ENCODE peak calls at places on chromosomes 5 and 9, in seven cellular contexts. One of them, this sample, is unnamed.

GRCh38 chr5:113292535-113292934 is 142.3 kb downstream of the TSSK1B start:
- DNase-seq in foreskin fibroblast: no peak
- DNase-seq in HFF-Myc: no peak
- DNase-seq in aorta: no peak
- DNase-seq in MM.1S: peak
- DNase-seq in lower lobe of right lung: no peak
- DNase-seq in trophoblast cell: no peak
- DNase-seq in this sample: no peak

GRCh38 chr9:18855636-18856035 is 177.4 kb downstream of the SAXO1 start:
- DNase-seq in trophoblast cell: no peak
- DNase-seq in HFF-Myc: no peak
- DNase-seq in foreskin fibroblast: peak
- DNase-seq in aorta: no peak
- DNase-seq in lower lobe of right lung: no peak
- DNase-seq in MM.1S: no peak
- DNase-seq in this sample: no peak

GRCh38 chr9:72635197-72635596 is 113.8 kb downstream of the TMC1 start:
- DNase-seq in foreskin fibroblast: no peak
- DNase-seq in trophoblast cell: no peak
- DNase-seq in HFF-Myc: no peak
- DNase-seq in MM.1S: peak
- DNase-seq in lower lobe of right lung: no peak
- DNase-seq in aorta: no peak
- DNase-seq in this sample: no peak

GRCh38 chr9:93813687-93814560 is 141.2 kb downstream of the BARX1 start:
- DNase-seq in lower lobe of right lung: no peak
- DNase-seq in MM.1S: no peak
- DNase-seq in trophoblast cell: no peak
- DNase-seq in aorta: no peak
- DNase-seq in foreskin fibroblast: no peak
- DNase-seq in HFF-Myc: no peak
- DNase-seq in this sample: no peak

GRCh38 chr9:112532427-112532826 is 45.8 kb downstream of the KIAA1958 start:
- DNase-seq in trophoblast cell: no peak
- DNase-seq in HFF-Myc: no peak
- DNase-seq in MM.1S: no peak
- DNase-seq in aorta: peak
- DNase-seq in foreskin fibroblast: peak
- DNase-seq in lower lobe of right lung: no peak
- DNase-seq in this sample: peak

GRCh38 chr9:129283705-129284606 is 105.9 kb upstream of the IER5L start:
- DNase-seq in lower lobe of right lung: peak
- DNase-seq in MM.1S: no peak
- DNase-seq in HFF-Myc: no peak
- DNase-seq in trophoblast cell: no peak
- DNase-seq in aorta: no peak
- DNase-seq in foreskin fibroblast: no peak
- DNase-seq in this sample: no peak

GRCh38 chr5:85108471-85108870 is 723.8 kb upstream of the EDIL3 start:
- DNase-seq in trophoblast cell: no peak
- DNase-seq in MM.1S: no peak
- DNase-seq in foreskin fibroblast: no peak
- DNase-seq in lower lobe of right lung: no peak
- DNase-seq in aorta: no peak
- DNase-seq in HFF-Myc: no peak
- DNase-seq in this sample: no peak

GRCh38 chr9:6910032-6910431 is 152.3 kb downstream of the KDM4C start:
- DNase-seq in lower lobe of right lung: no peak
- DNase-seq in aorta: no peak
- DNase-seq in foreskin fibroblast: peak
- DNase-seq in trophoblast cell: no peak
- DNase-seq in HFF-Myc: no peak
- DNase-seq in MM.1S: no peak
- DNase-seq in this sample: peak

GRCh38 chr9:79263666-79264460 is 307.9 kb upstream of the TLE4 start:
- DNase-seq in HFF-Myc: no peak
- DNase-seq in MM.1S: no peak
- DNase-seq in trophoblast cell: no peak
- DNase-seq in foreskin fibroblast: peak
- DNase-seq in lower lobe of right lung: no peak
- DNase-seq in aorta: peak
- DNase-seq in this sample: peak

GRCh38 chr5:116738948-116739339 is 164.3 kb upstream of the SEMA6A start:
- DNase-seq in HFF-Myc: no peak
- DNase-seq in lower lobe of right lung: no peak
- DNase-seq in MM.1S: no peak
- DNase-seq in aorta: no peak
- DNase-seq in foreskin fibroblast: no peak
- DNase-seq in trophoblast cell: no peak
- DNase-seq in this sample: no peak

GRCh38 chr9:81759680-81760215 is 70.4 kb upstream of the TLE1 start:
- DNase-seq in lower lobe of right lung: no peak
- DNase-seq in HFF-Myc: peak
- DNase-seq in aorta: peak
- DNase-seq in MM.1S: no peak
- DNase-seq in trophoblast cell: no peak
- DNase-seq in foreskin fibroblast: peak
- DNase-seq in this sample: peak

GRCh38 chr9:135978650-135979461 is 17.7 kb upstream of the UBAC1 start:
- DNase-seq in HFF-Myc: no peak
- DNase-seq in aorta: no peak
- DNase-seq in foreskin fibroblast: no peak
- DNase-seq in MM.1S: no peak
- DNase-seq in lower lobe of right lung: no peak
- DNase-seq in trophoblast cell: no peak
- DNase-seq in this sample: no peak

GRCh38 chr9:70979971-70980370 is 141.4 kb downstream of the TRPM3 start:
- DNase-seq in MM.1S: no peak
- DNase-seq in lower lobe of right lung: no peak
- DNase-seq in HFF-Myc: no peak
- DNase-seq in trophoblast cell: no peak
- DNase-seq in aorta: no peak
- DNase-seq in foreskin fibroblast: peak
- DNase-seq in this sample: no peak

GRCh38 chr5:62256161-62257017 is 49.6 kb upstream of the KIF2A start:
- DNase-seq in trophoblast cell: no peak
- DNase-seq in aorta: no peak
- DNase-seq in lower lobe of right lung: no peak
- DNase-seq in HFF-Myc: no peak
- DNase-seq in foreskin fibroblast: no peak
- DNase-seq in MM.1S: no peak
- DNase-seq in this sample: peak

GRCh38 chr5:14082973-14083372 is 60.2 kb upstream of the TRIO start:
- DNase-seq in HFF-Myc: no peak
- DNase-seq in aorta: no peak
- DNase-seq in MM.1S: no peak
- DNase-seq in foreskin fibroblast: no peak
- DNase-seq in lower lobe of right lung: no peak
- DNase-seq in trophoblast cell: no peak
- DNase-seq in this sample: no peak

GRCh38 chr9:133224762-133225161 is 15.7 kb upstream of the OBP2B start:
- DNase-seq in HFF-Myc: no peak
- DNase-seq in lower lobe of right lung: peak
- DNase-seq in MM.1S: no peak
- DNase-seq in foreskin fibroblast: no peak
- DNase-seq in trophoblast cell: no peak
- DNase-seq in aorta: no peak
- DNase-seq in this sample: no peak

GRCh38 chr5:67366256-67366655 is 169.7 kb upstream of the CD180 start:
- DNase-seq in trophoblast cell: no peak
- DNase-seq in MM.1S: no peak
- DNase-seq in aorta: no peak
- DNase-seq in HFF-Myc: no peak
- DNase-seq in foreskin fibroblast: no peak
- DNase-seq in lower lobe of right lung: no peak
- DNase-seq in this sample: no peak

DNA sequence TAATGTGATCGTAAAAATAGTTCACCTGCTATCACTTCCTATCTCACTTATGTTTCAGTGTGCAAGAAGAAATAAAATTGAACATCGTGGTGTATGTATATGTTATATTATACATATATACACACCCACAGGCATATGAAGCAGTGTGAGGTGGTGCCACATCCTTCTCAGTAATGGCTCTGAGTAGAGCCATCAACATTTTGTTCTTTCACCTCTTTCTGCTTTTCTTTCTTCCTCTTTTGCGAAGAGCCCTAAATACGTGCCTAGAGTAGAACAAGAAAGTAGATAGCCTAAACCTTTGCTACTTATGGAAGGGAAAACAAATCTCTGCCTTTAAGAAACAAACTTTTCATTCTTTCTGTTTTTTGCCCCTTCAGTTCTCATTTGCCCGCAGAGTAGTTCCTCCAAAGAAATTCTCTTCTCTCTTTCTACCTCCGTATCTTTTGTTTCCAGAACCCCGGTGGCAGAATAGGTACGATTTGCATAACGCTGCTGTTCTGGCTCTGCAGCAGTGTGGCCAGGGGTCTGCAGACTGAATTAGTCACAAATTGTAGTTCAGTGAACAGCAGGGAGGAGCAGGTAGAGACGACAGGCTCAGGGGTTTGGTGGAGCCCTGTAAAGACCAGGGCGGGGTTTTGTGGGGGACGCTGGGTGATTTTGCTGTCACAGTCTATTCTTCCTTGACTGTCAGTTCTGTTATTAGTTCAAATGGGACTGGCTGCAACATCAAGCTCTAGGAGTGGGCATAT is 40.5 kb upstream of the PJA2 start:
- DNase-seq in HFF-Myc: no peak
- DNase-seq in lower lobe of right lung: no peak
- DNase-seq in trophoblast cell: no peak
- DNase-seq in foreskin fibroblast: no peak
- DNase-seq in MM.1S: no peak
- DNase-seq in aorta: no peak
- DNase-seq in this sample: no peak
- H3K4me3 ChIP-seq in HFF-Myc: no peak
- H3K4me3 ChIP-seq in lower lobe of right lung: no peak
- H3K4me3 ChIP-seq in trophoblast cell: no peak
- H3K4me3 ChIP-seq in foreskin fibroblast: no peak
- H3K4me3 ChIP-seq in MM.1S: no peak
- H3K4me3 ChIP-seq in aorta: no peak
- H3K4me3 ChIP-seq in this sample: no peak

GRCh38 chr9:124047106-124047716 is 35.6 kb downstream of the LHX2 start:
- DNase-seq in HFF-Myc: no peak
- DNase-seq in MM.1S: no peak
- DNase-seq in aorta: no peak
- DNase-seq in foreskin fibroblast: no peak
- DNase-seq in trophoblast cell: no peak
- DNase-seq in lower lobe of right lung: no peak
- DNase-seq in this sample: no peak

GRCh38 chr9:124044448-124044847 is 32.9 kb downstream of the LHX2 start:
- DNase-seq in aorta: no peak
- DNase-seq in lower lobe of right lung: no peak
- DNase-seq in trophoblast cell: no peak
- DNase-seq in HFF-Myc: no peak
- DNase-seq in MM.1S: no peak
- DNase-seq in foreskin fibroblast: no peak
- DNase-seq in this sample: no peak

GRCh38 chr9:124045076-124045829 is 33.7 kb downstream of the LHX2 start:
- DNase-seq in MM.1S: no peak
- DNase-seq in trophoblast cell: no peak
- DNase-seq in aorta: no peak
- DNase-seq in lower lobe of right lung: peak
- DNase-seq in foreskin fibroblast: peak
- DNase-seq in HFF-Myc: no peak
- DNase-seq in this sample: no peak

GRCh38 chr9:124046189-124046588 is 34.6 kb downstream of the LHX2 start:
- DNase-seq in aorta: no peak
- DNase-seq in foreskin fibroblast: no peak
- DNase-seq in lower lobe of right lung: no peak
- DNase-seq in trophoblast cell: peak
- DNase-seq in MM.1S: no peak
- DNase-seq in HFF-Myc: no peak
- DNase-seq in this sample: no peak

GRCh38 chr9:124045830-124046177 is 34.2 kb downstream of the LHX2 start:
- DNase-seq in foreskin fibroblast: no peak
- DNase-seq in MM.1S: no peak
- DNase-seq in trophoblast cell: no peak
- DNase-seq in HFF-Myc: no peak
- DNase-seq in aorta: no peak
- DNase-seq in lower lobe of right lung: no peak
- DNase-seq in this sample: no peak
- H3K4me3 ChIP-seq in foreskin fibroblast: peak
- H3K4me3 ChIP-seq in MM.1S: no peak
- H3K4me3 ChIP-seq in trophoblast cell: no peak
- H3K4me3 ChIP-seq in HFF-Myc: peak
- H3K4me3 ChIP-seq in aorta: no peak
- H3K4me3 ChIP-seq in lower lobe of right lung: peak
- H3K4me3 ChIP-seq in this sample: peak

DNA sequence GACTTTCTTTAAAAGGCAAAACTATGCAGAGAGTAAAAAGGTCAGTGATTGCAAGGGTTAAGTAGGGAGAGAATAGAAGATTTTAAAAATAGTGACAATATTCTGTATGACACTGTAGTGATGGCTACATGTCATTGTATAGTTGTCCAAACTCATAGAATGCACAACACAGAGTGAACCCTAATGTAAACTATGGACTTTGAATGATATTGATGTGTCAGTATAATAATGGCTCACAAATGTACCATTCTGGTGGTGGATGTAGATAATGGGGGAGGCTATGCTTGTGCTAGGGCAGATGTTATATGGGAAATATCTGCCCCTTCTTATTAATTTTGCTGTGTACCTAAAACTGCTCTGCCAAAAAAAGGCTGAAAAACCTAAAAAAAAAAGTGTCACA is 468.9 kb downstream of the KIF4B start:
- DNase-seq in lower lobe of right lung: no peak
- DNase-seq in trophoblast cell: no peak
- DNase-seq in foreskin fibroblast: no peak
- DNase-seq in aorta: no peak
- DNase-seq in HFF-Myc: no peak
- DNase-seq in MM.1S: no peak
- DNase-seq in this sample: no peak
- H3K4me3 ChIP-seq in lower lobe of right lung: no peak
- H3K4me3 ChIP-seq in trophoblast cell: no peak
- H3K4me3 ChIP-seq in foreskin fibroblast: no peak
- H3K4me3 ChIP-seq in aorta: no peak
- H3K4me3 ChIP-seq in HFF-Myc: no peak
- H3K4me3 ChIP-seq in MM.1S: no peak
- H3K4me3 ChIP-seq in this sample: no peak

GRCh38 chr5:109917966-109918365 is 228.2 kb downstream of the MAN2A1 start:
- DNase-seq in trophoblast cell: no peak
- DNase-seq in HFF-Myc: peak
- DNase-seq in foreskin fibroblast: peak
- DNase-seq in MM.1S: no peak
- DNase-seq in lower lobe of right lung: no peak
- DNase-seq in aorta: no peak
- DNase-seq in this sample: no peak

GRCh38 chr5:109916481-109917153 is 226.9 kb downstream of the MAN2A1 start:
- DNase-seq in HFF-Myc: no peak
- DNase-seq in lower lobe of right lung: no peak
- DNase-seq in foreskin fibroblast: no peak
- DNase-seq in aorta: no peak
- DNase-seq in trophoblast cell: no peak
- DNase-seq in MM.1S: peak
- DNase-seq in this sample: no peak

GRCh38 chr5:109920736-109921135 is 231.0 kb downstream of the MAN2A1 start:
- DNase-seq in foreskin fibroblast: no peak
- DNase-seq in trophoblast cell: no peak
- DNase-seq in lower lobe of right lung: no peak
- DNase-seq in MM.1S: peak
- DNase-seq in HFF-Myc: no peak
- DNase-seq in aorta: no peak
- DNase-seq in this sample: no peak

GRCh38 chr5:109914906-109915305 is 225.2 kb downstream of the MAN2A1 start:
- DNase-seq in aorta: no peak
- DNase-seq in trophoblast cell: peak
- DNase-seq in foreskin fibroblast: no peak
- DNase-seq in lower lobe of right lung: no peak
- DNase-seq in HFF-Myc: no peak
- DNase-seq in MM.1S: no peak
- DNase-seq in this sample: no peak

GRCh38 chr5:109917154-109917546 is 227.4 kb downstream of the MAN2A1 start:
- DNase-seq in aorta: no peak
- DNase-seq in trophoblast cell: no peak
- DNase-seq in MM.1S: no peak
- DNase-seq in HFF-Myc: no peak
- DNase-seq in lower lobe of right lung: no peak
- DNase-seq in foreskin fibroblast: no peak
- DNase-seq in this sample: no peak
- H3K4me3 ChIP-seq in aorta: no peak
- H3K4me3 ChIP-seq in trophoblast cell: no peak
- H3K4me3 ChIP-seq in MM.1S: no peak
- H3K4me3 ChIP-seq in HFF-Myc: no peak
- H3K4me3 ChIP-seq in lower lobe of right lung: no peak
- H3K4me3 ChIP-seq in foreskin fibroblast: no peak
- H3K4me3 ChIP-seq in this sample: no peak